ENCODE peak calls at places on chromosomes 7 and 10, in ten cellular contexts. O, Z, L, S, P, D, C, T, Y and B are unnamed samples.

GRCh38 chr10:69123306-69123746 is 652 bp upstream of the VPS26A start:
- DNase-seq in Y (no peak), S (no peak), O (peak), T (no peak), L (no peak), Z (peak), D (peak), C (peak), P (peak), B (no peak)

GRCh38 chr10:49170632-49171325 is 17.4 kb downstream of the TMEM273 start:
- DNase-seq in D (no peak), Y (no peak), C (no peak), T (no peak), S (no peak), Z (no peak), P (no peak), O (no peak), L (peak), B (no peak)

GRCh38 chr7:115087437-115087836 is 165.5 kb downstream of the MDFIC start:
- DNase-seq in L (no peak), C (peak), Y (no peak), D (peak), S (no peak), O (no peak), T (no peak), Z (no peak), P (no peak), B (no peak)

GRCh38 chr7:2253021-2253420 is 11.0 kb downstream of the NUDT1 start:
- DNase-seq in T (no peak), O (no peak), L (no peak), C (no peak), Y (no peak), Z (no peak), D (no peak), P (no peak), S (no peak), B (no peak)

GRCh38 chr10:33136271-33136670 is 178.2 kb upstream of the ITGB1 start:
- DNase-seq in T (peak), C (no peak), P (no peak), L (no peak), Y (no peak), Z (no peak), D (no peak), S (no peak), O (no peak), B (peak)

GRCh38 chr10:18140957-18141888 is 999 bp downstream of the CACNB2 start:
- DNase-seq in Y (no peak), Z (no peak), S (peak), P (no peak), C (peak), L (no peak), O (peak), T (no peak), D (no peak), B (no peak)

GRCh38 chr10:117352724-117353123 is 22.5 kb downstream of the PDZD8 start:
- DNase-seq in D (no peak), O (no peak), Z (no peak), C (no peak), S (no peak), P (no peak), T (no peak), Y (no peak), L (no peak), B (no peak)

GRCh38 chr7:84081973-84082522 is 112.5 kb downstream of the SEMA3A start:
- DNase-seq in Z (no peak), O (no peak), T (no peak), L (no peak), C (no peak), P (no peak), S (no peak), D (no peak), Y (no peak), B (no peak)

GRCh38 chr7:5567810-5568209 is 144.2 kb upstream of the TNRC18 start:
- DNase-seq in Y (no peak), D (no peak), L (no peak), Z (no peak), P (no peak), T (no peak), S (no peak), C (peak), O (no peak), B (no peak)

GRCh38 chr7:68980011-68980410 is 618.3 kb upstream of the AUTS2 start:
- DNase-seq in P (no peak), C (no peak), D (no peak), T (no peak), Y (no peak), L (no peak), O (no peak), S (no peak), Z (no peak), B (no peak)

GRCh38 chr7:95323410-95324129 is 762 bp downstream of the PON1 start:
- DNase-seq in D (no peak), Y (no peak), P (no peak), L (no peak), Z (no peak), T (no peak), O (no peak), S (no peak), C (no peak), B (no peak)
- H3K4me3 ChIP-seq in D (no peak), Y (no peak), P (no peak), L (no peak), Z (no peak), T (no peak), O (no peak), S (no peak), C (peak), B (no peak)

GRCh38 chr10:94006591-94007550 is 13.1 kb downstream of the PLCE1 start:
- DNase-seq in Y (peak), S (no peak), T (no peak), O (peak), P (no peak), C (no peak), D (no peak), Z (peak), L (no peak), B (no peak)
- TF ChIP-seq POLR2AphosphoS5 in Y (no peak), S (no peak), T (no peak), O (peak), P (no peak), C (no peak), D (no peak), Z (no peak), L (no peak), B (no peak)

GRCh38 chr10:34933676-34934075 is 118.6 kb upstream of the PARD3 start:
- DNase-seq in T (no peak), P (no peak), Z (no peak), Y (peak), D (no peak), S (peak), O (no peak), L (no peak), C (peak), B (no peak)

GRCh38 chr10:34931216-34931615 is 116.1 kb upstream of the PARD3 start:
- DNase-seq in C (no peak), S (no peak), O (no peak), L (no peak), T (no peak), D (no peak), P (no peak), Z (no peak), Y (no peak), B (no peak)

GRCh38 chr10:34936061-34936460 is 121.0 kb upstream of the PARD3 start:
- DNase-seq in T (no peak), P (no peak), Y (no peak), O (no peak), S (no peak), D (no peak), Z (no peak), L (no peak), C (no peak), B (no peak)

DNA sequence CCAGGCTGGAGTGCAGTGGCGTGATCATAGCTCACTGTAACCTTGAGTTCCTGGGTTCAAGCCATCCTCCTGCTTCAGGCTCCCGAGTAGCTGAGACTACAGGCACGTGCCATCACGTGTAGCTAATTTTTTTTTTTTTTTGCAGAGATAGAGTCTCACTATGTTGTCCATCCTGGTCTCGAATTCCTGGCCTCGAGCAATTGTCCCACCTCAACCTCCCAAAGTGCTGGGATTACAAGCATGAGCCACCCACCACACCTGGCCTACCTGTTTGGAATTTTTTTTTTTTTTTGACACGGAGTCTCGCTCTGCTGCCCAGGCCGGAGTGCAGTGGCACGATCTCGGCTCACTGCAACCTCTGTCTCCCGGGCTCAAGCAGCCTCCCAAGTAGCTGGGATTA is 117.1 kb upstream of the PARD3 start:
- DNase-seq in C (no peak), Z (no peak), T (no peak), S (no peak), D (no peak), O (no peak), P (no peak), L (no peak), Y (no peak), B (no peak)
- H3K27ac ChIP-seq in C (no peak), Z (no peak), T (no peak), S (no peak), D (no peak), O (no peak), P (no peak), L (no peak), Y (no peak), B (no peak)

GRCh38 chr7:106599343-106599698 is 61.6 kb downstream of the CCDC71L start:
- DNase-seq in C (no peak), Z (no peak), Y (no peak), P (no peak), O (peak), S (no peak), D (no peak), L (no peak), T (no peak), B (no peak)
- H3K4me3 ChIP-seq in C (no peak), Z (no peak), Y (no peak), P (no peak), O (no peak), S (no peak), D (no peak), L (no peak), T (no peak), B (no peak)

DNA sequence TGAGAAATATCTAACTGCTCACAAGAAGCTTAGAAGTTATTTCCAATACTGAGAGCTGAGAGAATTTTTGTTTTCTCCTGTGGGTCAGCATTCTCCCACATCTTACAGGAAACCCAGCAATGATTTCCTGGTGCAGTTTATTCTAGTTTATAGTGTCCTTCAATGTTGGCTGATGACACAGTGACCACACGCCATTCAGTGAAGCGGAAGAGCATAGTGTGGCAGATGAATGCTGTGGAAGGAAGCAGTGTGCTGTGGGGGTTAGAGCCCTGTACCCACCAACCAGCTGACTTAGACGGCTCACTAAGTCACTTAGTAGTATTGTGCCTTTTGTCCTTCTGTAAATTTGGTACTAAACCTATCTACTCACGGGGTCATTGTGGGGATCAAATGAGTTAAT is 1.4 kb upstream of the TMEM26 start:
- DNase-seq in O (no peak), Z (no peak), C (no peak), Y (no peak), S (no peak), L (no peak), D (no peak), T (no peak), P (no peak), B (no peak)
- TF ChIP-seq POLR2AphosphoS5 in O (no peak), Z (no peak), C (no peak), Y (no peak), S (no peak), L (no peak), D (no peak), T (no peak), P (no peak), B (no peak)

GRCh38 chr7:108080094-108080656 is 50.0 kb downstream of the LAMB4 start:
- DNase-seq in S (no peak), Z (no peak), P (no peak), T (no peak), D (no peak), L (no peak), Y (no peak), C (no peak), O (no peak), B (no peak)
- H3K27ac ChIP-seq in S (no peak), Z (peak), P (no peak), T (no peak), D (no peak), L (no peak), Y (no peak), C (no peak), O (peak), B (no peak)

GRCh38 chr7:19145429-19146201 is 394 bp upstream of the FERD3L start:
- DNase-seq in O (no peak), Z (no peak), P (no peak), D (no peak), C (peak), L (no peak), Y (no peak), S (no peak), T (no peak), B (no peak)

GRCh38 chr7:19139706-19140327 is 5.4 kb downstream of the FERD3L start:
- DNase-seq in O (no peak), P (no peak), L (no peak), D (no peak), Y (no peak), C (no peak), Z (no peak), T (no peak), S (no peak), B (no peak)

GRCh38 chr7:19143930-19144574 is 1.2 kb downstream of the FERD3L start:
- DNase-seq in C (peak), L (peak), S (no peak), Z (no peak), Y (no peak), D (no peak), O (no peak), T (no peak), P (no peak), B (no peak)

GRCh38 chr7:19146699-19147098 is 1.5 kb upstream of the FERD3L start:
- DNase-seq in D (no peak), C (peak), P (no peak), S (no peak), L (no peak), Z (no peak), T (no peak), O (no peak), Y (no peak), B (no peak)

GRCh38 chr7:19144661-19145428 is at the start of gene FERD3L:
- DNase-seq in Y (no peak), L (peak), C (peak), P (no peak), T (no peak), D (no peak), Z (no peak), S (peak), O (no peak), B (no peak)
- H3K4me3 ChIP-seq in Y (peak), L (no peak), C (peak), P (no peak), T (no peak), D (no peak), Z (peak), S (no peak), O (no peak), B (peak)

GRCh38 chr7:149229526-149229925 is 9.9 kb upstream of the ZNF212 start:
- DNase-seq in O (no peak), C (no peak), P (no peak), T (no peak), Y (no peak), Z (no peak), S (no peak), L (peak), D (no peak), B (no peak)
- TF ChIP-seq POLR2AphosphoS5 in O (peak), C (no peak), P (no peak), T (no peak), Y (no peak), Z (no peak), S (no peak), L (no peak), D (no peak), B (no peak)